ENCODE peak calls at places on chromosomes 3 and 15, in seven cellular contexts. G is CMK, Z is hippocampal formation, O is hepatocyte, H is epithelial cell of esophagus, R is iPS DF 6.9, I is MV-4-11. Q is an unnamed sample.

GRCh38 chr3:105967117-105967516 is 98.3 kb upstream of the CBLB start:
- DNase-seq in G (no peak), Z (no peak), O (peak; percentile 18), H (no peak), R (no peak), I (no peak), Q (no peak)

GRCh38 chr3:194592798-194593752 is 40.1 kb downstream of the TMEM44 start:
- DNase-seq in G (no peak), Z (no peak), O (peak; percentile 67), H (peak; percentile 98), R (no peak), I (peak; percentile 50), Q (no peak)

GRCh38 chr3:101846709-101847108 is 2.6 kb upstream of the NFKBIZ start:
- DNase-seq in G (no peak), Z (no peak), O (no peak), H (peak; percentile 75), R (no peak), I (no peak), Q (no peak)

GRCh38 chr15:66720206-66721010 is 18.4 kb downstream of the SMAD6 start:
- DNase-seq in G (no peak), Z (no peak), O (peak; percentile 67), H (peak; percentile 79), R (no peak), I (peak; percentile 95), Q (no peak)

GRCh38 chr3:188936597-188937107 is 235.1 kb upstream of the TPRG1 start:
- DNase-seq in G (no peak), Z (no peak), O (no peak), H (peak; percentile 44), R (no peak), I (no peak), Q (no peak)

GRCh38 chr15:88476635-88477038 is 9.1 kb downstream of the MRPS11 start:
- DNase-seq in G (peak; percentile 40), Z (peak; percentile 83), O (peak; percentile 72), H (peak; percentile 46), R (no peak), I (peak; percentile 52), Q (no peak)

GRCh38 chr3:123442908-123443307 is 6.0 kb downstream of the ADCY5 start:
- DNase-seq in G (no peak), Z (no peak), O (no peak), H (no peak), R (no peak), I (no peak), Q (no peak)

GRCh38 chr3:87855626-87856025 is 203.2 kb downstream of the CGGBP1 start:
- DNase-seq in G (no peak), Z (no peak), O (no peak), H (peak; percentile 28), R (no peak), I (no peak), Q (no peak)

GRCh38 chr15:43749690-43750345 is 3.6 kb downstream of the PDIA3 start:
- DNase-seq in G (no peak), Z (no peak), O (no peak), H (no peak), R (no peak), I (peak; percentile 55), Q (no peak)

GRCh38 chr3:161310649-161311423 is 60.5 kb downstream of the SPTSSB start:
- DNase-seq in G (no peak), Z (no peak), O (no peak), H (no peak), R (no peak), I (peak; percentile 83), Q (no peak)

GRCh38 chr3:142586803-142587406 is 8.4 kb upstream of the ATR start:
- DNase-seq in G (peak; percentile 21), Z (peak; percentile 73), O (peak; percentile 88), H (peak; percentile 85), R (peak; percentile 61), I (peak; percentile 31), Q (no peak)

GRCh38 chr3:113560265-113560664 is 27.9 kb downstream of the SIDT1 start:
- DNase-seq in G (no peak), Z (no peak), O (no peak), H (no peak), R (no peak), I (no peak), Q (no peak)

GRCh38 chr3:174002543-174002942 is 605.0 kb downstream of the NLGN1 start:
- DNase-seq in G (no peak), Z (no peak), O (peak; percentile 13), H (peak; percentile 7), R (no peak), I (no peak), Q (no peak)

GRCh38 chr15:41892621-41893421 is 1.0 kb downstream of the SPTBN5 start:
- DNase-seq in G (no peak), Z (no peak), O (no peak), H (no peak), R (no peak), I (no peak), Q (no peak)

GRCh38 chr3:124607163-124607562 is 123.1 kb upstream of the UMPS start:
- DNase-seq in G (no peak), Z (no peak), O (no peak), H (peak; percentile 85), R (no peak), I (no peak), Q (no peak)

GRCh38 chr15:60000113-60000823 is 3.8 kb upstream of the FOXB1 start:
- DNase-seq in G (no peak), Z (no peak), O (no peak), H (no peak), R (no peak), I (no peak), Q (no peak)

GRCh38 chr15:58298883-58299282 is 132.9 kb upstream of the LIPC start:
- DNase-seq in G (no peak), Z (no peak), O (no peak), H (no peak), R (no peak), I (peak; percentile 54), Q (no peak)

GRCh38 chr3:55036883-55037577 is 109.2 kb upstream of the LRTM1 start:
- DNase-seq in G (no peak), Z (no peak), O (no peak), H (no peak), R (no peak), I (no peak), Q (no peak)

GRCh38 chr3:195394024-195394423 is 48.8 kb downstream of the ACAP2 start:
- DNase-seq in G (no peak), Z (no peak), O (no peak), H (no peak), R (no peak), I (no peak), Q (peak; percentile 3)

GRCh38 chr3:160343132-160343531 is 55.9 kb downstream of the IFT80 start:
- DNase-seq in G (no peak), Z (peak; percentile 52), O (peak; percentile 14), H (peak; percentile 26), R (no peak), I (peak; percentile 20), Q (no peak)

GRCh38 chr3:113615976-113616375 is 80.5 kb downstream of the USF3 start:
- DNase-seq in G (no peak), Z (no peak), O (no peak), H (no peak), R (no peak), I (no peak), Q (no peak)

GRCh38 chr3:27642796-27643195 is 79.3 kb downstream of the EOMES start:
- DNase-seq in G (no peak), Z (no peak), O (no peak), H (no peak), R (no peak), I (no peak), Q (no peak)

GRCh38 chr3:186664506-186664905 is 1.3 kb upstream of the HRG start:
- DNase-seq in G (no peak), Z (no peak), O (no peak), H (no peak), R (no peak), I (no peak), Q (no peak)

Q was measured in GM12891.